ENCODE peak calls at places on chromosome 9, in four cellular contexts. W is HepG2, R is SK-N-SH, J is K562. P is an unnamed sample.

GRCh38 chr9:88219601-88220000 is 81.3 kb upstream of the SPATA31C2 start:
- DNase-seq in J (no peak), R (no peak), W (no peak), P (no peak)

GRCh38 chr9:36980148-36980974 is 53.7 kb downstream of the PAX5 start:
- DNase-seq in W (no peak), R (peak; percentile 72), J (peak; percentile 35), P (no peak)

GRCh38 chr9:79371948-79372555 is 199.7 kb upstream of the TLE4 start:
- DNase-seq in W (no peak), J (no peak), R (no peak), P (no peak)

GRCh38 chr9:72863456-72864094 is 89.3 kb downstream of the ALDH1A1 start:
- DNase-seq in W (no peak), R (no peak), J (no peak), P (no peak)

GRCh38 chr9:99259231-99259918 is 37.3 kb downstream of the SEC61B start:
- DNase-seq in J (peak; percentile 20), W (no peak), R (no peak), P (no peak)

GRCh38 chr9:75552941-75553340 is 337.5 kb upstream of the PCSK5 start:
- DNase-seq in R (no peak), J (no peak), W (no peak), P (no peak)

GRCh38 chr9:13513710-13514444 is 234.4 kb upstream of the MPDZ start:
- DNase-seq in J (no peak), R (peak; percentile 24), W (no peak), P (no peak)

GRCh38 chr9:119963258-119963797 is 594.1 kb upstream of the BRINP1 start:
- DNase-seq in R (peak; percentile 69), W (no peak), J (no peak), P (no peak)

GRCh38 chr9:90778746-90779145 is 22.9 kb upstream of the SYK start:
- DNase-seq in W (no peak), J (no peak), R (no peak), P (no peak)

GRCh38 chr9:17761984-17762676 is 183.3 kb downstream of the SH3GL2 start:
- DNase-seq in J (no peak), R (no peak), W (no peak), P (no peak)

GRCh38 chr9:90894956-90895687 is 93.5 kb downstream of the SYK start:
- DNase-seq in J (peak; percentile 19), W (peak; percentile 10), R (peak; percentile 60), P (no peak)

GRCh38 chr9:37061763-37062162 is 27.7 kb upstream of the PAX5 start:
- DNase-seq in W (peak; percentile 7), J (no peak), R (no peak), P (no peak)

GRCh38 chr9:78866228-78867132 is 569.6 kb downstream of the PSAT1 start:
- DNase-seq in W (peak; percentile 2), R (no peak), J (no peak), P (no peak)

GRCh38 chr9:123020796-123021195 is 12.7 kb upstream of the GPR21 start:
- DNase-seq in J (no peak), R (no peak), W (no peak), P (no peak)

GRCh38 chr9:7777776-7778175 is 21.8 kb downstream of the DMAC1 start:
- DNase-seq in R (no peak), J (no peak), W (no peak), P (no peak)

GRCh38 chr9:119639287-119639955 is 270.2 kb upstream of the BRINP1 start:
- DNase-seq in J (no peak), W (no peak), R (peak; percentile 27), P (no peak)

GRCh38 chr9:121681404-121681803 is 30.0 kb downstream of the DAB2IP start:
- DNase-seq in J (no peak), R (no peak), W (no peak), P (no peak)

GRCh38 chr9:98396236-98396635 is 140.8 kb upstream of the TBC1D2 start:
- DNase-seq in J (no peak), W (no peak), R (no peak), P (no peak)

GRCh38 chr9:124911766-124912165 is 29.1 kb downstream of the GOLGA1 start:
- DNase-seq in W (no peak), R (no peak), J (no peak), P (no peak)

GRCh38 chr9:38142201-38142600 is 73.2 kb upstream of the SHB start:
- DNase-seq in R (no peak), W (no peak), J (no peak), P (no peak)

DNA sequence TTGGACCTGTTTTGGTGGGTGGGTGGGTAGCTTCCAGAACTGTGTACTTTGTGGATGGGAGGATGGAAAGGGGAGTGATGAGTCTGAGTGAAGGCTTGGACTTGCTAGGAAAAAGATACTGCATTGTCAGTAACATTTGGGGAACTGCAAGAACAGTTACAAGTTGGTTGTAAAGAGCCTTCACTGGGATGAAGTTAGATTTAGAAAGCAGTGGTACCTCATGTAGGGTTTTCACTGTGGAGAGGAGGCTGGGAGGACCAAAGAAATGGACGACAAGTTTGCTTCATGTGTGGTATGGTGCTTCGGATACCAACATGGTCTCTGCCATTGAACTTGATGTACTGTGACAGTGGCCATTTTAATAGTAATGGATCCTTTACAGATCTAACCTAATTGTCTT is 50.3 kb downstream of the RAD23B start:
- DNase-seq in R (no peak), J (no peak), W (no peak), P (no peak)
- TF ChIP-seq POLR2AphosphoS5 in R (no peak), J (peak; percentile 16), W (no peak), P (peak; percentile 52)

GRCh38 chr9:96088510-96088909 is 213.0 kb downstream of the ERCC6L2 start:
- DNase-seq in J (no peak), W (no peak), R (no peak), P (no peak)
- TF ChIP-seq FOXM1 in J (no peak), W (no peak), R (no peak), P (no peak)

GRCh38 chr9:134028076-134028475 is 2.8 kb downstream of the BRD3OS start:
- DNase-seq in W (no peak), R (no peak), J (no peak), P (no peak)

GRCh38 chr9:134028575-134029247 is 3.4 kb downstream of the BRD3OS start:
- DNase-seq in J (no peak), R (no peak), W (peak; percentile 29), P (no peak)

GRCh38 chr9:134027561-134027960 is 2.3 kb downstream of the BRD3OS start:
- DNase-seq in W (no peak), R (peak; percentile 31), J (no peak), P (no peak)

GRCh38 chr9:134031071-134031470 is 5.8 kb downstream of the BRD3OS start:
- DNase-seq in J (no peak), W (no peak), R (no peak), P (no peak)

DNA sequence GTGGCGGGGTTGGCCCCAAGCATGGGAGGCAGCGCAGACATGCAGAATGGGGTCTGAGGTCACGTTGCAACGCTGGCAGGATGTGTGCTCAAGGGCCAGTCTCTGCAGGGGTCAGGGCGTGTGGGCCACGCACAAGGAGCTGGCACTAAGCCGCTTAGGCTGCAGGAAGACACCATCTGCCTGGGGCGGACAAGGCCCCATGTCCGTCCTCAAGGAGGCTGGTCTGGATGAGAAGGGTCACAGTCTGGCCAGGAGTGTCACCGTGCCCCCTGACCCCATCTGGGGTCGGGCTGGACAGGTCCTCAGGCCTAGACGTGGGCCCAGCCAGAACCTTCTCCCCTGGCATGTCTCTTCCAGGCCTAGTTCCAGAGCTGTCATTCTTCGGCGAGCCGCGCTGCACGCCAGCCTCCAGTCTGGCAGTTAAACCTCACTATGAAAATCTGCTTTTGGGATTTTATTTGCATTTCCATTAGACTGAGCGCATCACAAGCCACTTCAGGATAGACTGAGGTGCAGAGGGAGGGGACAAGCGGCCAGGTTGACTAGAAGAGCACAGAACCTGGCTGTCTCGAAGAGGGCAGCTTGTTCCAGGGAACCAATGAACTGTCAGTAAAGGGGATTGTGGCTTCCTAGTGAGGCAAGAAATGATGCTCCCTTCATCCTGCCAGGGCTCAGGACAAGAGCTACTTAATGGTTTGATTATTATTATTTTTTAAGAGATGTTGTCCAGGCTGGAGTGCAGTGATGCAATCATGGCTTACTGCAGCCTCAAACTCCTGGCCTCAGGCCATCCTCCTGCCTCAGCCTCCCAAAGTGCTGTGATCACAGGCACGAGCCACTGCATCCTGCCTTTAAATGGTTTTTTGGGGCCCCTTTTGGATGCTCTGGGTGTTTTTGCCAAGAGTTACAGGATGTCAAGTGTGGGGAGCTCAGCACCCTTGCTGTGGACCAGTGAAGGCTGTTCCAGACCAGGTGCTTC is 4.3 kb downstream of the BRD3OS start:
- DNase-seq in W (no peak), J (no peak), R (peak; percentile 8), P (no peak)
- TF ChIP-seq POLR2AphosphoS5 in W (no peak), J (no peak), R (no peak), P (no peak)

GRCh38 chr9:134332266-134332665 is 6.0 kb downstream of the RXRA start:
- DNase-seq in R (no peak), W (no peak), J (no peak), P (no peak)
- TF ChIP-seq FOXM1 in R (no peak), W (no peak), J (no peak), P (no peak)

GRCh38 chr9:136656795-136657611 is 5.7 kb upstream of the EGFL7 start:
- DNase-seq in J (no peak), R (no peak), W (no peak), P (no peak)
- TF ChIP-seq POLR2AphosphoS5 in J (no peak), R (no peak), W (no peak), P (no peak)

GRCh38 chr9:107322643-107323042 is 39.6 kb downstream of the RAD23B start:
- DNase-seq in R (no peak), J (no peak), W (peak; percentile 37), P (no peak)
- TF ChIP-seq FOXM1 in R (no peak), J (no peak), W (no peak), P (no peak)

GRCh38 chr9:116566677-116567488 is 120.2 kb upstream of the TRIM32 start:
- DNase-seq in W (peak; percentile 96), J (no peak), R (no peak), P (no peak)

GRCh38 chr9:116576386-116576785 is 110.7 kb upstream of the TRIM32 start:
- DNase-seq in J (no peak), W (no peak), R (no peak), P (no peak)

GRCh38 chr9:116569111-116569510 is 118.0 kb upstream of the TRIM32 start:
- DNase-seq in W (no peak), J (no peak), R (no peak), P (no peak)

GRCh38 chr9:116574027-116574679 is 113.0 kb upstream of the TRIM32 start:
- DNase-seq in J (no peak), W (peak; percentile 88), R (peak; percentile 70), P (no peak)

DNA sequence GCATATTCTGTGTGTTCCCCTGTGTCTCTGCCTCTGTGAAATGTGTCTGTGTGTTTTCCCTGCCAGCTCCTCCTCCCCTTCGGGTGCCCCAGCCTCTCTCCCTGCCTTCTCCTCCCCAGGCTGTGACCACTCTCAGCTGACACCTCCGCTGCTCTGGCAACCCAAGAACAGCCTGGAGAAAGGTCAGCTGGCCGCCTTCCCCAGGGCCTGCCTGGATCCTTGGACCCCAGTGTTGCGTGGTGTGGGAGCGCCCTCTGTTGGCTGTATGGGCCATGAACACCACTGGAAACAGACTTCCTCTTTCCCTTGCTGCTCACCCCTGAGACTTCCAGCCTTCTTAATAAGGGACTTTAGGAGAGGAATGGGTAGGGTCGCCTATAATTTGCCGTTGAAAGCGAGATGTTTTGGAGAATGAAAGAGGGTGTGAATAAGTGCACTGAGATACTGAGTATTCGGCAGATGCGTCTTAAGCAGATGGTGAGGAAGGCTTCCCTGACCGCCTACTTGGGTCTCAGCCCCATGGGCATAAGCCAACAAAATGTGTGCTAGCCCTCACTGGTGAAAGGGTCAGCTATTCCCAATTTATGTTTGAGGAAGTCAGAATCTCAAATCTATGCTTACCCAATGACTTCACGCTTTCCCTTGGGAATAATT is 114.9 kb upstream of the TRIM32 start:
- DNase-seq in W (peak; percentile 64), R (peak; percentile 84), J (peak; percentile 89), P (no peak)
- TF ChIP-seq POLR2AphosphoS5 in W (no peak), R (no peak), J (no peak), P (no peak)

GRCh38 chr9:130078547-130078946 is 24.8 kb downstream of the GPR107 start:
- DNase-seq in W (no peak), R (no peak), J (no peak), P (no peak)
- TF ChIP-seq FOXM1 in W (no peak), R (no peak), J (no peak), P (no peak)